ENCODE peak calls at places on chromosomes 3 and 15, in ten cellular contexts. F is BE2C; N is stimulated activated CD8-positive, alpha-beta memory T cell treated with anti-CD3 and anti-CD28 coated beads, Interleukin-15, amount 100 ng/mL, for 1 hour; D is astrocyte of the spinal cord; K is T47D; X is PC-3; L is cardiac fibroblast; I is SHP77 treated with DMSO at 0.1 percent for 48 hours; S is lung; M is NCI-H1694 treated with DMSO at 0.1 percent for 48 hours. A is an unnamed sample.
A peak's percentile ranks its signal among the peaks of the same experiment; 100 is the strongest.

GRCh38 chr3:12947504-12948369 is 106.4 kb upstream of the RPL32 start:
- DNase-seq in F (no peak), N (no peak), D (peak; percentile 68), K (no peak), X (peak; percentile 70), L (peak; percentile 86), I (no peak), S (peak; percentile 52), M (no peak), A (peak; percentile 26)

GRCh38 chr3:115996420-115997108 is 373.3 kb downstream of the GAP43 start:
- DNase-seq in F (peak; percentile 31), N (no peak), D (peak; percentile 75), K (no peak), X (peak; percentile 51), L (peak; percentile 23), I (no peak), S (no peak), M (no peak), A (no peak)

GRCh38 chr3:38226273-38226672 is 39.3 kb upstream of the SLC22A13 start:
- DNase-seq in F (no peak), N (no peak), D (no peak), K (no peak), X (peak; percentile 69), L (peak; percentile 10), I (no peak), S (no peak), M (no peak), A (no peak)

GRCh38 chr3:187112934-187113793 is 26.1 kb downstream of the RPL39L start:
- DNase-seq in F (no peak), N (no peak), D (peak; percentile 52), K (no peak), X (peak; percentile 66), L (peak; percentile 55), I (no peak), S (no peak), M (no peak), A (peak; percentile 12)

GRCh38 chr15:37837276-37837675 is 97.2 kb upstream of the TMCO5A start:
- DNase-seq in F (no peak), N (no peak), D (peak; percentile 56), K (no peak), X (peak; percentile 6), L (peak; percentile 54), I (no peak), S (no peak), M (no peak), A (no peak)

GRCh38 chr15:45143056-45143455 is 13.3 kb downstream of the DUOX1 start:
- DNase-seq in F (no peak), N (no peak), D (no peak), K (no peak), X (no peak), L (no peak), I (no peak), S (no peak), M (no peak), A (no peak)

GRCh38 chr15:89654847-89655805 is at the start of gene KIF7:
- DNase-seq in F (peak; percentile 65), N (no peak), D (peak; percentile 66), K (peak; percentile 88), X (peak; percentile 62), L (peak; percentile 59), I (no peak), S (no peak), M (peak; percentile 15), A (peak; percentile 63)

GRCh38 chr15:62906627-62907026 is 135.9 kb upstream of the TPM1 start:
- DNase-seq in F (no peak), N (no peak), D (no peak), K (no peak), X (no peak), L (no peak), I (no peak), S (no peak), M (no peak), A (no peak)

GRCh38 chr3:14245822-14246221 is 67.2 kb downstream of the LSM3 start:
- DNase-seq in F (no peak), N (no peak), D (no peak), K (no peak), X (no peak), L (no peak), I (no peak), S (no peak), M (no peak), A (no peak)

GRCh38 chr3:183210862-183211341 is 42.2 kb upstream of the B3GNT5 start:
- DNase-seq in F (no peak), N (no peak), D (no peak), K (no peak), X (peak; percentile 36), L (no peak), I (no peak), S (no peak), M (peak; percentile 4), A (no peak)

GRCh38 chr15:59116141-59116540 is 11.2 kb downstream of the CCNB2 start:
- DNase-seq in F (no peak), N (no peak), D (peak; percentile 49), K (no peak), X (no peak), L (peak; percentile 14), I (no peak), S (no peak), M (no peak), A (no peak)

GRCh38 chr3:52093751-52094525 is 37.6 kb upstream of the DUSP7 start:
- DNase-seq in F (peak; percentile 18), N (no peak), D (peak; percentile 76), K (no peak), X (peak; percentile 33), L (peak; percentile 52), I (no peak), S (no peak), M (no peak), A (peak; percentile 14)

GRCh38 chr3:77038468-77038927 is 1.4 kb upstream of the ROBO2 start:
- DNase-seq in F (peak; percentile 82), N (no peak), D (peak; percentile 88), K (peak; percentile 47), X (peak; percentile 83), L (peak; percentile 87), I (peak; percentile 89), S (peak; percentile 55), M (peak; percentile 60), A (peak; percentile 86)

GRCh38 chr3:168341965-168342719 is 246.4 kb upstream of the GOLIM4 start:
- DNase-seq in F (no peak), N (no peak), D (peak; percentile 37), K (no peak), X (peak; percentile 61), L (no peak), I (no peak), S (no peak), M (no peak), A (no peak)

GRCh38 chr15:72952151-72952550 is 100.1 kb upstream of the NEO1 start:
- DNase-seq in F (no peak), N (no peak), D (no peak), K (no peak), X (no peak), L (no peak), I (no peak), S (no peak), M (no peak), A (no peak)

GRCh38 chr15:101024111-101024695 is 105.0 kb downstream of the LRRK1 start:
- DNase-seq in F (no peak), N (no peak), D (peak; percentile 90), K (no peak), X (no peak), L (peak; percentile 73), I (no peak), S (peak; percentile 28), M (no peak), A (peak; percentile 1)

GRCh38 chr3:169072494-169072893 is 591.0 kb downstream of the MECOM start:
- DNase-seq in F (no peak), N (no peak), D (no peak), K (no peak), X (no peak), L (no peak), I (no peak), S (no peak), M (no peak), A (no peak)

GRCh38 chr3:149274220-149274619 is 52.6 kb upstream of the CP start:
- DNase-seq in F (no peak), N (no peak), D (no peak), K (no peak), X (no peak), L (no peak), I (no peak), S (no peak), M (no peak), A (no peak)

GRCh38 chr3:139103484-139103883 is 58.8 kb upstream of the PRR23C start:
- DNase-seq in F (no peak), N (no peak), D (no peak), K (no peak), X (no peak), L (no peak), I (no peak), S (no peak), M (no peak), A (no peak)

GRCh38 chr3:13524979-13525669 is 23.8 kb upstream of the FBLN2 start:
- DNase-seq in F (no peak), N (no peak), D (peak; percentile 52), K (no peak), X (no peak), L (peak; percentile 69), I (no peak), S (no peak), M (no peak), A (no peak)

GRCh38 chr3:139308156-139309017 is 35.4 kb upstream of the MRPS22 start:
- DNase-seq in F (no peak), N (no peak), D (no peak), K (no peak), X (peak; percentile 74), L (no peak), I (no peak), S (no peak), M (no peak), A (no peak)

GRCh38 chr15:81880314-81880713 is 165.5 kb downstream of the MEX3B start:
- DNase-seq in F (no peak), N (no peak), D (no peak), K (no peak), X (no peak), L (no peak), I (no peak), S (no peak), M (no peak), A (no peak)